ENCODE peak calls at places on chromosomes 1 and 21, in eight cellular contexts. M, L, N, D, C, S, V and Z are unnamed samples.

GRCh38 chr1:111735321-111735720 is 3.9 kb downstream of the INKA2 start:
- DNase-seq in M (no peak), L (no peak), N (no peak), D (no peak), C (no peak), S (peak; percentile 48), V (no peak), Z (no peak)

GRCh38 chr1:203440780-203441179 is 34.8 kb upstream of the PRELP start:
- DNase-seq in M (peak; percentile 80), L (peak; percentile 57), N (peak; percentile 86), D (peak; percentile 61), C (no peak), S (peak; percentile 72), V (peak; percentile 75), Z (peak; percentile 89)

GRCh38 chr1:46550751-46551231 is 656 bp downstream of the KNCN start:
- DNase-seq in M (no peak), L (no peak), N (no peak), D (no peak), C (no peak), S (no peak), V (no peak), Z (no peak)

GRCh38 chr1:227788279-227789041 is 27.0 kb upstream of the PRSS38 start:
- DNase-seq in M (peak; percentile 73), L (peak; percentile 89), N (no peak), D (no peak), C (no peak), S (no peak), V (peak; percentile 54), Z (peak; percentile 77)

GRCh38 chr1:114081145-114082046 is 72.3 kb downstream of the SYT6 start:
- DNase-seq in M (no peak), L (peak; percentile 37), N (no peak), D (no peak), C (no peak), S (no peak), V (peak; percentile 33), Z (no peak)

GRCh38 chr1:1941868-1942752 is 23.0 kb upstream of the TMEM52 start:
- DNase-seq in M (no peak), L (no peak), N (no peak), D (no peak), C (no peak), S (no peak), V (no peak), Z (no peak)

GRCh38 chr21:43313939-43314405 is 113.0 kb downstream of the SIK1 start:
- DNase-seq in M (peak; percentile 3), L (no peak), N (no peak), D (no peak), C (no peak), S (no peak), V (no peak), Z (no peak)

GRCh38 chr1:15836772-15837669 is 10.5 kb upstream of the SPEN start:
- DNase-seq in M (peak; percentile 43), L (no peak), N (peak; percentile 34), D (no peak), C (peak; percentile 40), S (no peak), V (peak; percentile 55), Z (no peak)

GRCh38 chr1:184836081-184836480 is 81.4 kb upstream of the EDEM3 start:
- DNase-seq in M (no peak), L (no peak), N (no peak), D (no peak), C (no peak), S (no peak), V (no peak), Z (no peak)

GRCh38 chr1:182786223-182787001 is 3.2 kb upstream of the NPL start:
- DNase-seq in M (peak; percentile 46), L (peak; percentile 78), N (peak; percentile 36), D (peak; percentile 61), C (no peak), S (peak; percentile 69), V (peak; percentile 71), Z (peak; percentile 59)

GRCh38 chr1:29639741-29640427 is 403.6 kb downstream of the PTPRU start:
- DNase-seq in M (no peak), L (no peak), N (no peak), D (no peak), C (no peak), S (peak; percentile 67), V (no peak), Z (no peak)

GRCh38 chr1:43991476-43992231 is at the start of gene CCDC24:
- DNase-seq in M (peak; percentile 89), L (peak; percentile 86), N (peak; percentile 83), D (peak; percentile 91), C (no peak), S (peak; percentile 67), V (peak; percentile 85), Z (peak; percentile 84)

GRCh38 chr1:165894591-165894990 is 67.2 kb downstream of the UCK2 start:
- DNase-seq in M (no peak), L (no peak), N (no peak), D (no peak), C (no peak), S (peak; percentile 64), V (no peak), Z (no peak)

GRCh38 chr1:165895451-165895871 is 68.0 kb downstream of the UCK2 start:
- DNase-seq in M (no peak), L (no peak), N (no peak), D (no peak), C (no peak), S (peak; percentile 80), V (no peak), Z (no peak)

GRCh38 chr1:165897326-165898303 is 70.2 kb downstream of the UCK2 start:
- DNase-seq in M (no peak), L (peak; percentile 21), N (no peak), D (peak; percentile 47), C (no peak), S (peak; percentile 80), V (no peak), Z (no peak)

GRCh38 chr1:165898837-165899236 is 71.4 kb downstream of the UCK2 start:
- DNase-seq in M (peak; percentile 61), L (peak; percentile 79), N (peak; percentile 32), D (no peak), C (no peak), S (peak; percentile 100), V (peak; percentile 41), Z (no peak)

DNA sequence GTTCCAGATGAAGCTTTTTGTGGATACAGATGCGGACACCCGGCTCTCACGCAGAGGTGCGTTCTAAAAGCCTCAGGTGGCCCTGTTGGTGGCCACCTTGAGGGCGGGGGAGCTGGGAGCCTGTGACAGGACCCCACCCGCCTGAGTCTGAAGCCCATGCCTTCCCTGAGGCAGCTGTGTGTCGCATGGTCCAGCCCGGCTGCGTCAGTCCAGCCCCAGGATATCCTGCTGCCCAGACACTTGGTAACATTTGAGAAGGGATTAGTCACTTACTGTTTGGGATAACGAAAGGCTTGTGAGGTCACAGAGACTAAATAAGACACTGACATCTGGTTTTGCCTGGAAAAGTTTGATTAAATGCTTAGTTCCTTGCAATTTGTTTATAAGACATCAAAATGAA is 68.9 kb downstream of the UCK2 start:
- DNase-seq in M (peak; percentile 69), L (no peak), N (no peak), D (no peak), C (no peak), S (peak; percentile 98), V (peak; percentile 73), Z (peak; percentile 80)
- H3K27ac ChIP-seq in M (peak overlapping the region; percentile 93), L (no peak overlapping the region), N (no peak overlapping the region), D (peak overlapping the region; percentile 81), C (peak overlapping the region; percentile 57), S (peak overlapping the region; percentile 93), V (peak overlapping the region; percentile 79), Z (peak overlapping the region; percentile 75)

GRCh38 chr1:39110325-39110851 is 84.2 kb downstream of the NDUFS5 start:
- DNase-seq in M (no peak), L (no peak), N (peak; percentile 50), D (no peak), C (no peak), S (peak; percentile 76), V (no peak), Z (no peak)
- H3K4me3 ChIP-seq in M (no peak overlapping the region), L (no peak overlapping the region), N (no peak overlapping the region), D (no peak overlapping the region), C (no peak overlapping the region), S (no peak overlapping the region), V (no peak overlapping the region), Z (no peak overlapping the region)

DNA sequence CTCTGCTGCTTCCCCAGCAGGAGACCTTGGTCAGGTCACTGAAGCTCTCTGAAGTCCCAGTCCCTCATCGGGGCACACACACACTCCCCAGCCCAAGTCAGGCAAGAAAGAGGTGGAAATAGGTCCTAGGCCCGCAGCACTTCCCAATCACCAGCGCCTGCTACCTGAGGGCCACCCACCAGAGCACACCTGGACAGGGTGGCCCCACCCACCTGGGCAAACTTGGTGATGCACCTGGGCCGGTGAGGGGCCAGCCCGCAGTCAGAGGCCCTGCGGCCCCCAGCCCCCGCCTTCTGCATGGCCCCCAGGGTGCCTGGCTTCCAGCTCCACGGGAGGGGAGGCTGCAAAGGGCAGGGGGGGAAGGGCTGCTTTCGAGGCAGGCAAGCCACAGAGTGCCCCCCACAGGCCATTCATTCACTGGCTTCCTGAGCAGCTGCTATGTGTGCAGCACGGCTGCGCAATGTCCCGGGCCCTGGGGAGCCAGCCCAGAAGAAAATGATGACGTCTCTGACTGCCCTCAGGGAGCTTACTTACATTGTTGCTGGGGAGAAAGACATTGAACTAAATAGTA is 4.7 kb downstream of the SH2D5 start:
- DNase-seq in M (no peak), L (no peak), N (no peak), D (peak; percentile 57), C (no peak), S (no peak), V (no peak), Z (peak; percentile 56)
- TF ChIP-seq CTCF in M (no peak), L (no peak), N (no peak), D (no peak), C (no peak), S (peak; percentile 24), V (peak; percentile 7), Z (peak; percentile 67)

GRCh38 chr1:21751281-21751680 is 31.7 kb downstream of the USP48 start:
- DNase-seq in M (no peak), L (no peak), N (no peak), D (no peak), C (no peak), S (no peak), V (no peak), Z (no peak)

GRCh38 chr1:21754583-21754982 is 28.4 kb downstream of the USP48 start:
- DNase-seq in M (no peak), L (no peak), N (no peak), D (no peak), C (no peak), S (no peak), V (no peak), Z (no peak)

GRCh38 chr1:21749859-21750468 is 33.0 kb downstream of the USP48 start:
- DNase-seq in M (no peak), L (no peak), N (no peak), D (no peak), C (no peak), S (no peak), V (no peak), Z (no peak)

GRCh38 chr1:21750841-21751240 is 32.1 kb downstream of the USP48 start:
- DNase-seq in M (no peak), L (no peak), N (no peak), D (no peak), C (no peak), S (no peak), V (no peak), Z (no peak)

DNA sequence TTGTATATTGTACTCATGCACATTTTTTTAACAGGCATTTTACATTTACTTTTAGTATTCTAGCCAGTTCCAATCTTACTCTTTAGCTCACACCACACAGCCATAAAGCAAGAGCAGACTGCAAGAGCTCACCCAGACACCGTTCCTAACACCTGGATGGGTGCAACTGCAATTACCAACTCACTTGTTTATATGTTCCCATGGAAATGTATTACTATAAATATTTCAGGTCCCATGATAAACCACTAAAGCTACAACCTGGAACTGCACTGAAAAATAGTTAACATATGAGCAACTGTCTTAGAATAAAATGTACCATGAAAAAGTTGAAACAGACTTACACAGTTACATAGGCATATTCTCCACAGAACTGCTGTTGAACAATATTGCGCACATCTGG is 30.8 kb downstream of the USP48 start:
- DNase-seq in M (no peak), L (no peak), N (no peak), D (no peak), C (no peak), S (peak; percentile 44), V (no peak), Z (no peak)
- H3K27ac ChIP-seq in M (no peak overlapping the region), L (no peak overlapping the region), N (no peak overlapping the region), D (no peak overlapping the region), C (no peak overlapping the region), S (no peak overlapping the region), V (no peak overlapping the region), Z (no peak overlapping the region)